ENCODE peak calls at places on chromosome 20, in five cellular contexts. One of them, this sample, is unnamed.

GRCh38 chr20:36214684-36215256 is 21.5 kb upstream of the AAR2 start:
- DNase-seq in SK-N-SH: peak
- DNase-seq in breast epithelium: no peak
- DNase-seq in HCT116: no peak
- DNase-seq in GM23338: peak
- DNase-seq in this sample: no peak

GRCh38 chr20:48716086-48716485 is 111.7 kb downstream of the PREX1 start:
- DNase-seq in SK-N-SH: no peak
- DNase-seq in breast epithelium: no peak
- DNase-seq in HCT116: no peak
- DNase-seq in GM23338: no peak
- DNase-seq in this sample: no peak

GRCh38 chr20:53074811-53075314 is 102.7 kb downstream of the TSHZ2 start:
- DNase-seq in SK-N-SH: no peak
- DNase-seq in breast epithelium: no peak
- DNase-seq in HCT116: no peak
- DNase-seq in GM23338: no peak
- DNase-seq in this sample: no peak

GRCh38 chr20:9886227-9886626 is 47.4 kb upstream of the PAK5 start:
- DNase-seq in SK-N-SH: no peak
- DNase-seq in breast epithelium: no peak
- DNase-seq in HCT116: no peak
- DNase-seq in GM23338: no peak
- DNase-seq in this sample: no peak

GRCh38 chr20:50916257-50916656 is 15.0 kb downstream of the ADNP start:
- DNase-seq in SK-N-SH: no peak
- DNase-seq in breast epithelium: no peak
- DNase-seq in HCT116: no peak
- DNase-seq in GM23338: peak
- DNase-seq in this sample: no peak

GRCh38 chr20:36394340-36394965 is 88.3 kb downstream of the DLGAP4 start:
- DNase-seq in SK-N-SH: no peak
- DNase-seq in breast epithelium: no peak
- DNase-seq in HCT116: no peak
- DNase-seq in GM23338: no peak
- DNase-seq in this sample: peak

GRCh38 chr20:11453430-11453829 is 464.3 kb upstream of the BTBD3 start:
- DNase-seq in SK-N-SH: no peak
- DNase-seq in breast epithelium: no peak
- DNase-seq in HCT116: no peak
- DNase-seq in GM23338: no peak
- DNase-seq in this sample: no peak

GRCh38 chr20:54622338-54623280 is 147.2 kb downstream of the DOK5 start:
- DNase-seq in SK-N-SH: no peak
- DNase-seq in breast epithelium: no peak
- DNase-seq in HCT116: no peak
- DNase-seq in GM23338: no peak
- DNase-seq in this sample: no peak

GRCh38 chr20:39294137-39294725 is 332.1 kb downstream of the DHX35 start:
- DNase-seq in SK-N-SH: no peak
- DNase-seq in breast epithelium: no peak
- DNase-seq in HCT116: no peak
- DNase-seq in GM23338: peak
- DNase-seq in this sample: no peak

GRCh38 chr20:59931511-59932312 is 1.7 kb downstream of the SYCP2 start:
- DNase-seq in SK-N-SH: no peak
- DNase-seq in breast epithelium: no peak
- DNase-seq in HCT116: no peak
- DNase-seq in GM23338: no peak
- DNase-seq in this sample: no peak

GRCh38 chr20:34621036-34621343 is 55.9 kb downstream of the PIGU start:
- DNase-seq in SK-N-SH: no peak
- DNase-seq in breast epithelium: no peak
- DNase-seq in HCT116: no peak
- DNase-seq in GM23338: no peak
- DNase-seq in this sample: no peak

GRCh38 chr20:40493071-40493470 is 196.0 kb downstream of the MAFB start:
- DNase-seq in SK-N-SH: no peak
- DNase-seq in breast epithelium: no peak
- DNase-seq in HCT116: no peak
- DNase-seq in GM23338: no peak
- DNase-seq in this sample: no peak

GRCh38 chr20:17843246-17844132 is 125.1 kb downstream of the SNX5 start:
- DNase-seq in SK-N-SH: no peak
- DNase-seq in breast epithelium: no peak
- DNase-seq in HCT116: peak
- DNase-seq in GM23338: no peak
- DNase-seq in this sample: peak

GRCh38 chr20:38405132-38405531 is 30.0 kb downstream of the SNHG17 start:
- DNase-seq in SK-N-SH: no peak
- DNase-seq in breast epithelium: no peak
- DNase-seq in HCT116: no peak
- DNase-seq in GM23338: no peak
- DNase-seq in this sample: no peak

GRCh38 chr20:1391640-1392442 is 1.0 kb downstream of the FKBP1A start:
- DNase-seq in SK-N-SH: peak
- DNase-seq in breast epithelium: no peak
- DNase-seq in HCT116: no peak
- DNase-seq in GM23338: peak
- DNase-seq in this sample: peak

GRCh38 chr20:34473262-34473883 is 42.8 kb upstream of the DYNLRB1 start:
- DNase-seq in SK-N-SH: peak
- DNase-seq in breast epithelium: no peak
- DNase-seq in HCT116: peak
- DNase-seq in GM23338: peak
- DNase-seq in this sample: no peak

GRCh38 chr20:38214871-38215788 is 45.4 kb downstream of the KIAA1755 start:
- DNase-seq in SK-N-SH: no peak
- DNase-seq in breast epithelium: no peak
- DNase-seq in HCT116: no peak
- DNase-seq in GM23338: no peak
- DNase-seq in this sample: no peak

GRCh38 chr20:7346562-7346961 is 579.1 kb downstream of the BMP2 start:
- DNase-seq in SK-N-SH: no peak
- DNase-seq in breast epithelium: no peak
- DNase-seq in HCT116: no peak
- DNase-seq in GM23338: no peak
- DNase-seq in this sample: no peak

GRCh38 chr20:61583356-61583755 is 331.3 kb downstream of the CDH4 start:
- DNase-seq in SK-N-SH: no peak
- DNase-seq in breast epithelium: no peak
- DNase-seq in HCT116: no peak
- DNase-seq in GM23338: no peak
- DNase-seq in this sample: no peak

GRCh38 chr20:46491354-46491753 is 22.0 kb downstream of the ZNF334 start:
- DNase-seq in SK-N-SH: no peak
- DNase-seq in breast epithelium: no peak
- DNase-seq in HCT116: no peak
- DNase-seq in GM23338: no peak
- DNase-seq in this sample: no peak

GRCh38 chr20:46494077-46494476 is 19.3 kb downstream of the ZNF334 start:
- DNase-seq in SK-N-SH: no peak
- DNase-seq in breast epithelium: no peak
- DNase-seq in HCT116: no peak
- DNase-seq in GM23338: no peak
- DNase-seq in this sample: no peak
- TF ChIP-seq POLR2AphosphoS5 in SK-N-SH: no peak
- TF ChIP-seq POLR2AphosphoS5 in breast epithelium: no peak
- TF ChIP-seq POLR2AphosphoS5 in HCT116: no peak
- TF ChIP-seq POLR2AphosphoS5 in GM23338: no peak
- TF ChIP-seq POLR2AphosphoS5 in this sample: no peak

DNA sequence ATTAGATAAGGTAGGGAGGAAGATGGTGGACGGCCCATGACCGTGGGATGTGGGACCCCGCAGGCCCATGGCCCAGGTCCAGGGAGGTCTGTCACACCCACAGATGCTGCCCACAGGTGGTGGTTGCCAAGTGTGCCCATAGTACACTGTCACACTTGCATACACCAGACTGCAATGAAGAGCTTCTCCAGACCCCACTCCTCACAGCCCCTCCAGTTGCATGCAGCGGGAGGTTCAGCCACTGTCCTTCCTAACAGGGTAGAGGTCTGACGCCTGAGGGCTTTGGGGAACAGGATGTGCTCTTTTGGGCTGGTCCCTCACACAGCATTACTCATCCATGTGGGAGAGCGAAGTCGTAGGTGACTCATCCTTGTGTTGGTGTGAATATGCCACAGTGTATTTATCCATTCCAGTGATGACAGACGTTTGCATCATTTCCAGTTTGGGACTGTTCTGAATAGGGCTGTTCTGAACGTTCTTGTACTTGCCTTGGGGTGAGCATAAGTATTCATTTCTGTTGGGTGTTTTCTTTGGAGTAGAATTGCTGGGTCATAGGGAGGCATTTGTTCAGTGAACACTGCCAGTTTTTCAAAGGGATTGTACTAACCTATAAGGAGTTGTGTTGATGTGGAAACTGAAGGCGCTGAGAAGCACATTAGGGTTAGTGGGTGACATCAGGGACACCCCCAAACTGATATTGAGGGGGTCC is 10.1 kb upstream of the PYGB start:
- DNase-seq in SK-N-SH: no peak
- DNase-seq in breast epithelium: no peak
- DNase-seq in HCT116: peak
- DNase-seq in GM23338: no peak
- DNase-seq in this sample: peak
- TF ChIP-seq POLR2AphosphoS5 in SK-N-SH: peak
- TF ChIP-seq POLR2AphosphoS5 in breast epithelium: peak
- TF ChIP-seq POLR2AphosphoS5 in HCT116: peak
- TF ChIP-seq POLR2AphosphoS5 in GM23338: no peak
- TF ChIP-seq POLR2AphosphoS5 in this sample: peak

GRCh38 chr20:63974402-63975200 is 4.8 kb downstream of the SAMD10 start:
- DNase-seq in SK-N-SH: peak
- DNase-seq in breast epithelium: no peak
- DNase-seq in HCT116: no peak
- DNase-seq in GM23338: no peak
- DNase-seq in this sample: no peak

GRCh38 chr20:63972312-63973159 is 2.8 kb upstream of the ZNF512B start:
- DNase-seq in SK-N-SH: peak
- DNase-seq in breast epithelium: no peak
- DNase-seq in HCT116: no peak
- DNase-seq in GM23338: no peak
- DNase-seq in this sample: no peak

GRCh38 chr20:63970714-63971431 is 1.1 kb upstream of the ZNF512B start:
- DNase-seq in SK-N-SH: no peak
- DNase-seq in breast epithelium: no peak
- DNase-seq in HCT116: no peak
- DNase-seq in GM23338: no peak
- DNase-seq in this sample: no peak

GRCh38 chr20:63973636-63974401 is 4.1 kb upstream of the ZNF512B start:
- DNase-seq in SK-N-SH: peak
- DNase-seq in breast epithelium: peak
- DNase-seq in HCT116: peak
- DNase-seq in GM23338: peak
- DNase-seq in this sample: peak

DNA sequence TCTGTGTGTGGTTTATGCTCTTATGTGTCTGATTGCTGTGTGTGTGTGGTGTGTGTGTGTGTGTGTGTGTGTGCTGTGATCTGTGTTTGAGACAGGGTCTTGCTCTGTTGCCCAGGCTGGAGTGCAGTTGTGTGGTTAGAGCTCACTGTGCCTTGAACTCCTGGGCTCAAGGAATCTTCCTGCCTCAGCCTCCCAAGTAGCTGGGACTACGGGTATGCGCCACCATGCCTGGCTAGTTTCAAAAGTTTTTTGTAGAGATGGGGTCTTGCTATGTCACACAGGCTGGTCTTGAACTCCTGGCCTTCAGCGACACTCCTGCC is 3.4 kb upstream of the ZNF512B start:
- DNase-seq in SK-N-SH: no peak
- DNase-seq in breast epithelium: no peak
- DNase-seq in HCT116: no peak
- DNase-seq in GM23338: no peak
- DNase-seq in this sample: no peak
- TF ChIP-seq POLR2AphosphoS5 in SK-N-SH: no peak
- TF ChIP-seq POLR2AphosphoS5 in breast epithelium: no peak
- TF ChIP-seq POLR2AphosphoS5 in HCT116: no peak
- TF ChIP-seq POLR2AphosphoS5 in GM23338: no peak
- TF ChIP-seq POLR2AphosphoS5 in this sample: no peak

GRCh38 chr20:23106271-23106851 is 20.2 kb upstream of the CD93 start:
- DNase-seq in SK-N-SH: no peak
- DNase-seq in breast epithelium: no peak
- DNase-seq in HCT116: no peak
- DNase-seq in GM23338: peak
- DNase-seq in this sample: no peak
- TF ChIP-seq POLR2AphosphoS5 in SK-N-SH: no peak
- TF ChIP-seq POLR2AphosphoS5 in breast epithelium: peak
- TF ChIP-seq POLR2AphosphoS5 in HCT116: no peak
- TF ChIP-seq POLR2AphosphoS5 in GM23338: no peak
- TF ChIP-seq POLR2AphosphoS5 in this sample: peak

GRCh38 chr20:19735446-19735845 is 22.6 kb upstream of the RIN2 start:
- DNase-seq in SK-N-SH: peak
- DNase-seq in breast epithelium: peak
- DNase-seq in HCT116: peak
- DNase-seq in GM23338: no peak
- DNase-seq in this sample: no peak
- TF ChIP-seq POLR2AphosphoS5 in SK-N-SH: no peak
- TF ChIP-seq POLR2AphosphoS5 in breast epithelium: no peak
- TF ChIP-seq POLR2AphosphoS5 in HCT116: peak
- TF ChIP-seq POLR2AphosphoS5 in GM23338: no peak
- TF ChIP-seq POLR2AphosphoS5 in this sample: no peak